ENCODE peak calls at places on chromosomes 3 and 15, in ten cellular contexts. M, X, O, N, B, A, Y, K, J and T are unnamed samples.

GRCh38 chr15:81498314-81498713 is 124.3 kb upstream of the TMC3 start:
- DNase-seq in A (no peak), J (no peak), X (no peak), Y (no peak), M (no peak), N (no peak), K (no peak), B (no peak), O (no peak), T (no peak)

GRCh38 chr3:182435860-182436259 is 357.4 kb upstream of the ATP11B start:
- DNase-seq in O (no peak), M (no peak), A (no peak), N (no peak), K (no peak), X (no peak), J (no peak), B (no peak), Y (no peak), T (no peak)

GRCh38 chr3:138943724-138944131 is 3.2 kb downstream of the FOXL2 start:
- DNase-seq in J (no peak), M (no peak), K (no peak), B (no peak), X (no peak), A (no peak), N (no peak), O (peak; percentile 31), Y (no peak), T (no peak)

GRCh38 chr3:171358171-171358890 is 101.9 kb downstream of the TNIK start:
- DNase-seq in X (no peak), B (no peak), K (no peak), O (peak; percentile 65), M (peak; percentile 49), A (no peak), J (no peak), Y (no peak), N (peak; percentile 14), T (no peak)

GRCh38 chr15:92020765-92021164 is 167.3 kb downstream of the SLCO3A1 start:
- DNase-seq in N (no peak), K (no peak), A (no peak), O (no peak), M (peak; percentile 89), J (no peak), X (no peak), B (no peak), Y (no peak), T (no peak)

GRCh38 chr3:13544293-13544831 is 4.6 kb upstream of the FBLN2 start:
- DNase-seq in X (no peak), J (no peak), M (peak; percentile 96), K (peak; percentile 79), B (no peak), N (no peak), O (no peak), A (no peak), Y (no peak), T (no peak)

GRCh38 chr3:196632033-196632751 is 7.3 kb upstream of the NRROS start:
- DNase-seq in X (peak; percentile 87), K (no peak), A (peak; percentile 91), Y (peak; percentile 72), N (peak; percentile 87), O (peak; percentile 79), M (peak; percentile 52), B (peak; percentile 97), J (peak; percentile 56), T (no peak)

GRCh38 chr15:99507732-99508571 is 57.8 kb upstream of the MEF2A start:
- DNase-seq in J (no peak), Y (peak; percentile 75), M (peak; percentile 83), X (peak; percentile 80), K (no peak), O (peak; percentile 78), N (no peak), A (no peak), B (peak; percentile 72), T (no peak)

GRCh38 chr3:33277193-33277882 is at the start of gene FBXL2:
- DNase-seq in X (peak; percentile 72), N (peak; percentile 24), J (peak; percentile 57), M (peak; percentile 46), A (peak; percentile 91), O (peak; percentile 87), B (peak; percentile 76), Y (peak; percentile 41), K (peak; percentile 21), T (no peak)

GRCh38 chr3:172040976-172041963 is 1.9 kb downstream of the FNDC3B start:
- DNase-seq in J (no peak), M (peak; percentile 43), N (peak; percentile 49), K (no peak), A (no peak), O (peak; percentile 37), Y (peak; percentile 32), X (no peak), B (no peak), T (no peak)

GRCh38 chr15:92930776-92931175 is 30.7 kb downstream of the CHD2 start:
- DNase-seq in O (peak; percentile 63), X (no peak), B (no peak), K (no peak), N (no peak), A (no peak), Y (no peak), J (no peak), M (peak; percentile 95), T (peak; percentile 79)

GRCh38 chr3:42403737-42404136 is 6.7 kb downstream of the LYZL4 start:
- DNase-seq in M (no peak), A (no peak), O (no peak), B (no peak), K (no peak), Y (no peak), N (no peak), X (no peak), J (no peak), T (no peak)

GRCh38 chr3:169478566-169479313 is 184.8 kb downstream of the MECOM start:
- DNase-seq in X (no peak), B (no peak), K (peak; percentile 75), A (no peak), O (no peak), Y (no peak), J (no peak), M (peak; percentile 69), N (no peak), T (no peak)

GRCh38 chr3:134201201-134202130 is 49.2 kb downstream of the RYK start:
- DNase-seq in N (no peak), X (no peak), J (peak; percentile 85), O (peak; percentile 86), M (peak; percentile 95), K (peak; percentile 66), Y (no peak), A (no peak), B (no peak), T (peak; percentile 73)

GRCh38 chr3:45214061-45214680 is 11.9 kb downstream of the TMEM158 start:
- DNase-seq in J (no peak), K (no peak), M (no peak), A (no peak), O (no peak), X (no peak), N (no peak), Y (no peak), B (no peak), T (no peak)

GRCh38 chr3:31714512-31714894 is 181.8 kb downstream of the STT3B start:
- DNase-seq in K (no peak), M (no peak), O (no peak), A (no peak), N (no peak), J (no peak), Y (no peak), X (no peak), B (no peak), T (no peak)

GRCh38 chr15:77654975-77655374 is 22.3 kb upstream of the LINGO1 start:
- DNase-seq in M (no peak), A (no peak), J (peak; percentile 22), K (no peak), B (no peak), Y (no peak), X (no peak), O (peak; percentile 39), N (peak; percentile 55), T (no peak)

GRCh38 chr15:28885630-28886430 is at the start of gene APBA2:
- DNase-seq in M (peak; percentile 20), K (no peak), N (no peak), Y (no peak), X (no peak), O (peak; percentile 56), J (no peak), A (no peak), B (peak; percentile 83), T (no peak)
- H3K4me3 ChIP-seq in M (peak within 1 kb of the TSS; percentile 60), K (peak within 1 kb of the TSS; percentile 52), N (peak within 1 kb of the TSS; percentile 58), Y (no peak within 1 kb of the TSS), X (no peak within 1 kb of the TSS), O (peak within 1 kb of the TSS; percentile 75), J (no peak within 1 kb of the TSS), A (no peak within 1 kb of the TSS), B (peak within 1 kb of the TSS; percentile 75), T (peak within 1 kb of the TSS; percentile 56)

GRCh38 chr3:157001561-157001960 is 158.4 kb downstream of the CCNL1 start:
- DNase-seq in K (no peak), J (no peak), O (no peak), A (no peak), X (no peak), M (no peak), Y (no peak), B (no peak), N (no peak), T (no peak)

DNA sequence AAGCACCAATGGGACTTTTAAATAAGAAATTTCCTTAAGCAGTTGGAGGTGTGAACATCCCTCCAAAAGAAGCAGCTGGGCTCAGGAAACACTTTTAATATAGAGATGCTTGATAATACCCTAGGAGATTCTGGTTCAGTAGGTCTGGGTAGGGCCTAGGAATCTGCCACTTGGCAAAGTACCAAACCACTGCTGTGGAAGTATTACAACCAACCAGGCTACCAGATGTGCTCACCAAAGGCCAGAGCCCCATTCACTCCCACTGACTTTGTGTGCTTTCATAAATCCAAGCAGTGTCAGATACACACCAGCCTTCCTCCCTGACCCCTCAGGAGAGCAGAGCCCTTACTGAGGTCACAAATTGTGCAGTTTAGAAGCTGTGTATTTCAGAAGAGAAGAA is 162.6 kb downstream of the CCNL1 start:
- DNase-seq in B (no peak), A (no peak), N (no peak), M (peak; percentile 9), X (no peak), J (no peak), K (no peak), Y (no peak), O (no peak), T (no peak)
- TF ChIP-seq CTCF in B (no peak), A (no peak), N (no peak), M (no peak), X (no peak), J (no peak), K (no peak), Y (no peak), O (no peak), T (no peak)

GRCh38 chr3:98680723-98681122 is 82.4 kb upstream of the ST3GAL6 start:
- DNase-seq in M (peak; percentile 47), Y (no peak), J (peak; percentile 89), B (no peak), N (no peak), X (no peak), O (peak; percentile 87), K (peak; percentile 56), A (no peak), T (peak; percentile 14)
- H3K36me3 ChIP-seq in M (no peaks in the 10 kb centered on the region), Y (peaks cover 4% of the 10 kb centered on the region), J (peaks cover 3% of the 10 kb centered on the region), B (no peaks in the 10 kb centered on the region), N (no peaks in the 10 kb centered on the region), X (no peaks in the 10 kb centered on the region), O (no peaks in the 10 kb centered on the region), K (no peaks in the 10 kb centered on the region), A (no peaks in the 10 kb centered on the region), T (no peaks in the 10 kb centered on the region)

DNA sequence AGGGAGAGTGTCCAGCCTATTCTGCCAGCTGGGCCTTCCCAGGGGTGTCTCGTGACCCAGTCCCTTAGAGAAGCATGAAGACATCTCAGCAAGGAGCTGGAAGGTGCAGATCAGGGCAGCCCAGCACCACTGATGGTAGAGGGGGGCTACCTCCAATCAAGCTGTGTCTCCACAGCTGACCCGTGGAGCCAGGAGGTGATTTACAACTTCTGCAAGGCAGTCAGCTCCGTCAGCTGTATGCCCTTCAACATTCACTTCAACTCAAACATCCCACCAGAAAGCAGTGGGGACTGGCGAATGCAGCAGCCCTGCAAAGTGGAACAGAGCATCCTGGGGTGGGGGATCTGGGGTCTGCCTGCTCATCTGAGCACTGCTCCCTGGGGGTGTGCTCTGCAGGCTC is 32.6 kb upstream of the FRG2C start:
- DNase-seq in O (no peak), A (no peak), B (no peak), M (no peak), K (no peak), X (no peak), Y (no peak), N (no peak), J (no peak), T (no peak)
- H3K4me3 ChIP-seq in O (no peak overlapping the region), A (no peak overlapping the region), B (no peak overlapping the region), M (no peak overlapping the region), K (no peak overlapping the region), X (no peak overlapping the region), Y (no peak overlapping the region), N (no peak overlapping the region), J (no peak overlapping the region), T (no peak overlapping the region)